ENCODE peak calls at places on chromosomes 5 and 9, in ten cellular contexts. One of them, this sample, is unnamed.

GRCh38 chr5:38069360-38069759 is 189.0 kb upstream of the EGFLAM start:
- DNase-seq in cardiac muscle cell: peak; percentile 3
- DNase-seq in HEK293T: no peak
- DNase-seq in neuronal stem cell: no peak
- DNase-seq in GM04503: no peak
- DNase-seq in HFFc6: no peak
- DNase-seq in NCI-H446: peak; percentile 86
- DNase-seq in HuH-7.5: no peak
- DNase-seq in Panc1: no peak
- DNase-seq in A673: no peak
- DNase-seq in this sample: peak; percentile 75

GRCh38 chr9:135399000-135399649 is 80.5 kb upstream of the PPP1R26 start:
- DNase-seq in NCI-H446: no peak
- DNase-seq in HEK293T: no peak
- DNase-seq in GM04503: no peak
- DNase-seq in cardiac muscle cell: no peak
- DNase-seq in Panc1: no peak
- DNase-seq in neuronal stem cell: no peak
- DNase-seq in HFFc6: no peak
- DNase-seq in HuH-7.5: no peak
- DNase-seq in A673: no peak
- DNase-seq in this sample: no peak

GRCh38 chr5:84304591-84304990 is 80.1 kb downstream of the EDIL3 start:
- DNase-seq in Panc1: no peak
- DNase-seq in A673: no peak
- DNase-seq in GM04503: no peak
- DNase-seq in HFFc6: no peak
- DNase-seq in HuH-7.5: no peak
- DNase-seq in NCI-H446: no peak
- DNase-seq in HEK293T: no peak
- DNase-seq in neuronal stem cell: no peak
- DNase-seq in cardiac muscle cell: peak; percentile 54
- DNase-seq in this sample: no peak

GRCh38 chr9:81522721-81523551 is 166.4 kb downstream of the TLE1 start:
- DNase-seq in NCI-H446: no peak
- DNase-seq in neuronal stem cell: no peak
- DNase-seq in A673: peak; percentile 48
- DNase-seq in HuH-7.5: peak; percentile 35
- DNase-seq in HFFc6: peak; percentile 50
- DNase-seq in cardiac muscle cell: peak; percentile 78
- DNase-seq in HEK293T: peak; percentile 54
- DNase-seq in GM04503: peak; percentile 21
- DNase-seq in Panc1: no peak
- DNase-seq in this sample: peak; percentile 77

GRCh38 chr5:127916875-127917573 is 166.5 kb upstream of the SLC12A2 start:
- DNase-seq in A673: no peak
- DNase-seq in cardiac muscle cell: peak; percentile 17
- DNase-seq in GM04503: no peak
- DNase-seq in HuH-7.5: no peak
- DNase-seq in NCI-H446: no peak
- DNase-seq in HFFc6: no peak
- DNase-seq in Panc1: no peak
- DNase-seq in HEK293T: no peak
- DNase-seq in neuronal stem cell: no peak
- DNase-seq in this sample: no peak

GRCh38 chr9:27497883-27498553 is 26.1 kb upstream of the IFNK start:
- DNase-seq in cardiac muscle cell: no peak
- DNase-seq in HuH-7.5: no peak
- DNase-seq in Panc1: no peak
- DNase-seq in HEK293T: no peak
- DNase-seq in GM04503: no peak
- DNase-seq in A673: no peak
- DNase-seq in HFFc6: no peak
- DNase-seq in neuronal stem cell: peak; percentile 33
- DNase-seq in NCI-H446: no peak
- DNase-seq in this sample: no peak

GRCh38 chr9:136761545-136761981 is 2.8 kb downstream of the LCN15 start:
- DNase-seq in neuronal stem cell: no peak
- DNase-seq in HFFc6: no peak
- DNase-seq in HuH-7.5: no peak
- DNase-seq in NCI-H446: no peak
- DNase-seq in HEK293T: no peak
- DNase-seq in cardiac muscle cell: no peak
- DNase-seq in GM04503: no peak
- DNase-seq in A673: no peak
- DNase-seq in Panc1: no peak
- DNase-seq in this sample: no peak

GRCh38 chr9:8156336-8156735 is 356.8 kb upstream of the DMAC1 start:
- DNase-seq in HEK293T: no peak
- DNase-seq in NCI-H446: no peak
- DNase-seq in Panc1: no peak
- DNase-seq in HuH-7.5: no peak
- DNase-seq in cardiac muscle cell: no peak
- DNase-seq in neuronal stem cell: no peak
- DNase-seq in HFFc6: no peak
- DNase-seq in A673: no peak
- DNase-seq in GM04503: no peak
- DNase-seq in this sample: no peak

GRCh38 chr5:125038477-125038876 is 292.0 kb upstream of the ZNF608 start:
- DNase-seq in NCI-H446: no peak
- DNase-seq in Panc1: no peak
- DNase-seq in GM04503: no peak
- DNase-seq in HEK293T: no peak
- DNase-seq in neuronal stem cell: no peak
- DNase-seq in HFFc6: no peak
- DNase-seq in A673: no peak
- DNase-seq in cardiac muscle cell: no peak
- DNase-seq in HuH-7.5: no peak
- DNase-seq in this sample: no peak

GRCh38 chr9:94847486-94847885 is 121.0 kb downstream of the AOPEP start:
- DNase-seq in cardiac muscle cell: peak; percentile 84
- DNase-seq in neuronal stem cell: no peak
- DNase-seq in HEK293T: no peak
- DNase-seq in GM04503: peak; percentile 61
- DNase-seq in HuH-7.5: no peak
- DNase-seq in A673: peak; percentile 62
- DNase-seq in Panc1: no peak
- DNase-seq in HFFc6: peak; percentile 63
- DNase-seq in NCI-H446: no peak
- DNase-seq in this sample: no peak

GRCh38 chr5:60503771-60504170 is 196.2 kb downstream of the DEPDC1B start:
- DNase-seq in GM04503: no peak
- DNase-seq in HEK293T: no peak
- DNase-seq in A673: no peak
- DNase-seq in NCI-H446: no peak
- DNase-seq in cardiac muscle cell: no peak
- DNase-seq in Panc1: no peak
- DNase-seq in HuH-7.5: no peak
- DNase-seq in HFFc6: no peak
- DNase-seq in neuronal stem cell: no peak
- DNase-seq in this sample: no peak

GRCh38 chr9:132234501-132235045 is 72.7 kb downstream of the NTNG2 start:
- DNase-seq in A673: peak; percentile 87
- DNase-seq in HEK293T: no peak
- DNase-seq in HuH-7.5: no peak
- DNase-seq in cardiac muscle cell: no peak
- DNase-seq in NCI-H446: no peak
- DNase-seq in Panc1: no peak
- DNase-seq in neuronal stem cell: no peak
- DNase-seq in GM04503: no peak
- DNase-seq in HFFc6: no peak
- DNase-seq in this sample: no peak

GRCh38 chr5:67773439-67773988 is 442.0 kb upstream of the PIK3R1 start:
- DNase-seq in A673: peak; percentile 15
- DNase-seq in Panc1: no peak
- DNase-seq in HuH-7.5: no peak
- DNase-seq in HEK293T: no peak
- DNase-seq in NCI-H446: no peak
- DNase-seq in GM04503: no peak
- DNase-seq in cardiac muscle cell: peak; percentile 85
- DNase-seq in neuronal stem cell: peak; percentile 24
- DNase-seq in HFFc6: no peak
- DNase-seq in this sample: peak; percentile 92

GRCh38 chr5:141412853-141413539 is at the start of gene PCDHGA10:
- DNase-seq in neuronal stem cell: peak; percentile 18
- DNase-seq in HEK293T: peak; percentile 45
- DNase-seq in NCI-H446: no peak
- DNase-seq in A673: peak; percentile 37
- DNase-seq in cardiac muscle cell: peak; percentile 77
- DNase-seq in GM04503: no peak
- DNase-seq in Panc1: no peak
- DNase-seq in HFFc6: peak; percentile 26
- DNase-seq in HuH-7.5: peak; percentile 91
- DNase-seq in this sample: peak; percentile 15

GRCh38 chr5:67211926-67212325 is 15.3 kb upstream of the CD180 start:
- DNase-seq in HFFc6: peak; percentile 82
- DNase-seq in NCI-H446: no peak
- DNase-seq in HuH-7.5: no peak
- DNase-seq in A673: no peak
- DNase-seq in cardiac muscle cell: peak; percentile 73
- DNase-seq in neuronal stem cell: no peak
- DNase-seq in HEK293T: no peak
- DNase-seq in GM04503: peak; percentile 45
- DNase-seq in Panc1: no peak
- DNase-seq in this sample: no peak

GRCh38 chr9:137682431-137682991 is 63.7 kb downstream of the EHMT1 start:
- DNase-seq in A673: no peak
- DNase-seq in HuH-7.5: no peak
- DNase-seq in GM04503: no peak
- DNase-seq in cardiac muscle cell: no peak
- DNase-seq in neuronal stem cell: no peak
- DNase-seq in Panc1: no peak
- DNase-seq in NCI-H446: no peak
- DNase-seq in HEK293T: no peak
- DNase-seq in HFFc6: no peak
- DNase-seq in this sample: no peak

GRCh38 chr9:136138566-136138965 is 19.9 kb upstream of the TMEM250 start:
- DNase-seq in cardiac muscle cell: peak; percentile 20
- DNase-seq in neuronal stem cell: peak; percentile 56
- DNase-seq in HEK293T: peak; percentile 67
- DNase-seq in NCI-H446: no peak
- DNase-seq in HuH-7.5: peak; percentile 83
- DNase-seq in Panc1: no peak
- DNase-seq in GM04503: no peak
- DNase-seq in HFFc6: no peak
- DNase-seq in A673: peak; percentile 77
- DNase-seq in this sample: peak; percentile 44

GRCh38 chr5:170348069-170348702 is 41.0 kb downstream of the KCNMB1 start:
- DNase-seq in cardiac muscle cell: peak; percentile 22
- DNase-seq in GM04503: no peak
- DNase-seq in HFFc6: no peak
- DNase-seq in HEK293T: no peak
- DNase-seq in A673: no peak
- DNase-seq in neuronal stem cell: no peak
- DNase-seq in Panc1: no peak
- DNase-seq in NCI-H446: no peak
- DNase-seq in HuH-7.5: no peak
- DNase-seq in this sample: no peak

GRCh38 chr9:22413884-22414283 is 32.7 kb upstream of the DMRTA1 start:
- DNase-seq in HFFc6: no peak
- DNase-seq in Panc1: peak; percentile 28
- DNase-seq in GM04503: no peak
- DNase-seq in NCI-H446: no peak
- DNase-seq in A673: no peak
- DNase-seq in HuH-7.5: no peak
- DNase-seq in neuronal stem cell: no peak
- DNase-seq in cardiac muscle cell: no peak
- DNase-seq in HEK293T: no peak
- DNase-seq in this sample: no peak

GRCh38 chr9:90156318-90156717 is 486.3 kb downstream of the DIRAS2 start:
- DNase-seq in neuronal stem cell: no peak
- DNase-seq in cardiac muscle cell: no peak
- DNase-seq in HFFc6: no peak
- DNase-seq in A673: no peak
- DNase-seq in HEK293T: no peak
- DNase-seq in Panc1: no peak
- DNase-seq in NCI-H446: no peak
- DNase-seq in HuH-7.5: no peak
- DNase-seq in GM04503: no peak
- DNase-seq in this sample: no peak

GRCh38 chr5:149857499-149857898 is 87.1 kb downstream of the PDE6A start:
- DNase-seq in Panc1: no peak
- DNase-seq in A673: peak; percentile 53
- DNase-seq in HEK293T: no peak
- DNase-seq in cardiac muscle cell: peak; percentile 80
- DNase-seq in neuronal stem cell: no peak
- DNase-seq in NCI-H446: no peak
- DNase-seq in HFFc6: no peak
- DNase-seq in GM04503: no peak
- DNase-seq in HuH-7.5: no peak
- DNase-seq in this sample: no peak

GRCh38 chr9:133505901-133506652 is 18.7 kb downstream of the MYMK start:
- DNase-seq in cardiac muscle cell: peak; percentile 98
- DNase-seq in Panc1: no peak
- DNase-seq in HuH-7.5: no peak
- DNase-seq in HFFc6: no peak
- DNase-seq in HEK293T: no peak
- DNase-seq in GM04503: peak; percentile 59
- DNase-seq in neuronal stem cell: no peak
- DNase-seq in NCI-H446: no peak
- DNase-seq in A673: no peak
- DNase-seq in this sample: no peak

GRCh38 chr5:526456-527088 is 2.3 kb upstream of the SLC9A3 start:
- DNase-seq in neuronal stem cell: no peak
- DNase-seq in A673: no peak
- DNase-seq in HEK293T: no peak
- DNase-seq in HFFc6: no peak
- DNase-seq in cardiac muscle cell: no peak
- DNase-seq in Panc1: no peak
- DNase-seq in NCI-H446: no peak
- DNase-seq in HuH-7.5: no peak
- DNase-seq in GM04503: no peak
- DNase-seq in this sample: no peak

GRCh38 chr5:179124853-179125788 is 64.9 kb downstream of the ZNF354C start:
- DNase-seq in HuH-7.5: no peak
- DNase-seq in neuronal stem cell: no peak
- DNase-seq in HFFc6: no peak
- DNase-seq in Panc1: no peak
- DNase-seq in GM04503: no peak
- DNase-seq in cardiac muscle cell: no peak
- DNase-seq in NCI-H446: no peak
- DNase-seq in A673: no peak
- DNase-seq in HEK293T: no peak
- DNase-seq in this sample: no peak

GRCh38 chr5:153099328-153099727 is 391.1 kb upstream of the GRIA1 start:
- DNase-seq in Panc1: no peak
- DNase-seq in NCI-H446: no peak
- DNase-seq in HFFc6: no peak
- DNase-seq in neuronal stem cell: no peak
- DNase-seq in HuH-7.5: no peak
- DNase-seq in A673: peak; percentile 7
- DNase-seq in cardiac muscle cell: no peak
- DNase-seq in GM04503: no peak
- DNase-seq in HEK293T: no peak
- DNase-seq in this sample: no peak

GRCh38 chr5:35202319-35203111 is 27.8 kb downstream of the PRLR start:
- DNase-seq in Panc1: no peak
- DNase-seq in NCI-H446: peak; percentile 40
- DNase-seq in GM04503: peak; percentile 23
- DNase-seq in HEK293T: peak; percentile 46
- DNase-seq in A673: peak; percentile 63
- DNase-seq in HuH-7.5: peak; percentile 54
- DNase-seq in HFFc6: peak; percentile 63
- DNase-seq in neuronal stem cell: peak; percentile 23
- DNase-seq in cardiac muscle cell: peak; percentile 57
- DNase-seq in this sample: peak; percentile 70

GRCh38 chr9:115328228-115328627 is 210.3 kb upstream of the TNC start:
- DNase-seq in HFFc6: peak; percentile 58
- DNase-seq in HuH-7.5: no peak
- DNase-seq in GM04503: peak; percentile 96
- DNase-seq in neuronal stem cell: no peak
- DNase-seq in NCI-H446: no peak
- DNase-seq in A673: peak; percentile 21
- DNase-seq in cardiac muscle cell: peak; percentile 35
- DNase-seq in Panc1: no peak
- DNase-seq in HEK293T: no peak
- DNase-seq in this sample: no peak

GRCh38 chr5:100623719-100624118 is 88.5 kb downstream of the FAM174A start:
- DNase-seq in Panc1: no peak
- DNase-seq in neuronal stem cell: no peak
- DNase-seq in NCI-H446: peak; percentile 1
- DNase-seq in cardiac muscle cell: peak; percentile 71
- DNase-seq in GM04503: no peak
- DNase-seq in HEK293T: no peak
- DNase-seq in A673: peak; percentile 18
- DNase-seq in HuH-7.5: no peak
- DNase-seq in HFFc6: peak; percentile 12
- DNase-seq in this sample: no peak

This sample was measured in HepG2.